ENCODE peak calls at places on chromosomes 13 and 19, in five cellular contexts. G is neural progenitor cell, K is epithelial cell of proximal tubule, B is choroid plexus epithelial cell, L is heart left ventricle. A is an unnamed sample.

GRCh38 chr19:47766359-47766620 is 12.2 kb upstream of the SELENOW start:
- DNase-seq in G (no peak), K (no peak), B (no peak), L (no peak), A (no peak)

GRCh38 chr19:33758541-33759013 is 38.1 kb upstream of the KCTD15 start:
- DNase-seq in G (no peak), K (peak; percentile 7), B (peak; percentile 29), L (no peak), A (no peak)

GRCh38 chr19:48554385-48555091 is 2.6 kb downstream of the SULT2B1 start:
- DNase-seq in G (peak; percentile 70), K (no peak), B (no peak), L (no peak), A (peak; percentile 73)

GRCh38 chr13:98528663-98529064 is 48.2 kb downstream of the STK24 start:
- DNase-seq in G (no peak), K (no peak), B (no peak), L (peak; percentile 64), A (no peak)

GRCh38 chr19:4061178-4061682 is 5.5 kb downstream of the ZBTB7A start:
- DNase-seq in G (no peak), K (no peak), B (no peak), L (peak; percentile 86), A (peak; percentile 81)

GRCh38 chr19:39916851-39917396 is 17.5 kb downstream of the FCGBP start:
- DNase-seq in G (no peak), K (no peak), B (peak; percentile 11), L (no peak), A (no peak)

GRCh38 chr19:789473-790052 is 7.7 kb upstream of the PTBP1 start:
- DNase-seq in G (peak; percentile 55), K (no peak), B (no peak), L (no peak), A (no peak)

GRCh38 chr13:37143901-37144300 is 38.4 kb upstream of the CSNK1A1L start:
- DNase-seq in G (no peak), K (no peak), B (peak; percentile 63), L (no peak), A (no peak)

GRCh38 chr13:60448907-60449510 is 52.0 kb downstream of the TDRD3 start:
- DNase-seq in G (peak; percentile 46), K (no peak), B (peak; percentile 84), L (no peak), A (no peak)

GRCh38 chr19:21835429-21835809 is 563 bp downstream of the ZNF43 start:
- DNase-seq in G (no peak), K (peak; percentile 6), B (no peak), L (no peak), A (no peak)

GRCh38 chr13:40271931-40272775 is 394.3 kb downstream of the FOXO1 start:
- DNase-seq in G (no peak), K (peak; percentile 44), B (peak; percentile 94), L (peak; percentile 87), A (no peak)

GRCh38 chr13:32261567-32261966 is 53.6 kb downstream of the ZAR1L start:
- DNase-seq in G (no peak), K (no peak), B (peak; percentile 94), L (peak; percentile 90), A (no peak)

GRCh38 chr19:46115396-46116109 is 8.9 kb downstream of the IGFL3 start:
- DNase-seq in G (no peak), K (peak; percentile 31), B (peak; percentile 77), L (no peak), A (no peak)

GRCh38 chr13:30841161-30841560 is 64.9 kb upstream of the MEDAG start:
- DNase-seq in G (no peak), K (no peak), B (peak; percentile 60), L (no peak), A (no peak)

GRCh38 chr13:36834299-36834698 is 15.3 kb downstream of the RFXAP start:
- DNase-seq in G (no peak), K (no peak), B (no peak), L (no peak), A (no peak)

GRCh38 chr19:37635076-37636056 is 19.9 kb downstream of the ZFP30 start:
- DNase-seq in G (no peak), K (no peak), B (peak; percentile 3), L (no peak), A (no peak)

GRCh38 chr13:74747186-74747955 is 613.2 kb upstream of the KLF12 start:
- DNase-seq in G (no peak), K (no peak), B (peak; percentile 35), L (no peak), A (no peak)

GRCh38 chr13:32427852-32428580 is at the start of gene N4BP2L1:
- DNase-seq in G (peak; percentile 25), K (no peak), B (peak; percentile 44), L (peak; percentile 75), A (no peak)

GRCh38 chr19:9128171-9128570 is 1.4 kb upstream of the OR7G3 start:
- DNase-seq in G (no peak), K (no peak), B (peak; percentile 64), L (no peak), A (peak; percentile 75)

GRCh38 chr19:43527860-43528622 is 1.0 kb upstream of the ETHE1 start:
- DNase-seq in G (no peak), K (no peak), B (no peak), L (peak; percentile 37), A (no peak)
- H3K4me3 ChIP-seq in G (no peak overlapping the region), K (peak overlapping the region; percentile 95), B (peak overlapping the region; percentile 17), L (peak overlapping the region; percentile 94), A (no peak overlapping the region)

DNA sequence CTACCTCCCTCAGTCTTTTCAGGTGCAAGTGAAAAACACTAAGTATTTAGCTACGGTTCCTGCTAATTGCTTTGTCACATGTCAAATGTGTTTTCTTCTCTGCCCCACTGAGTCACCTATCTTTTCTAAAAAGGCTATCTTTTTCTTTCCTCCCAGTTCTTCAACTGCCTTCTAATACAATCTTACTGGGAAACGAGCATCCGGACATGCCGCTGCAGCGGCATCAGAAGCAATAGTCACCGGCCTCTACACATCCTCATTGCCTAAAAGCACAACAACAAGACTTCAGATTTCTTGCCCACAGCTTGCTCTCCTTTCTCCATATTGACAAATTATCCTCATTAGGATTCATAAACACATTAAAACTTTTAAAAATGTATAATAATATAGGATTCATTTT is 1.2 kb downstream of the PCDH9 start:
- DNase-seq in G (no peak), K (no peak), B (peak; percentile 39), L (no peak), A (no peak)
- H3K4me3 ChIP-seq in G (peak overlapping the region; percentile 56), K (peak overlapping the region; percentile 86), B (peak overlapping the region; percentile 67), L (peak overlapping the region; percentile 82), A (no peak overlapping the region)

GRCh38 chr19:55642153-55643002 is 1.1 kb upstream of the ZNF581 start:
- DNase-seq in G (peak; percentile 57), K (no peak), B (peak; percentile 46), L (no peak), A (no peak)
- H3K4me3 ChIP-seq in G (peak overlapping the region; percentile 80), K (peak overlapping the region; percentile 85), B (peak overlapping the region; percentile 81), L (peak overlapping the region; percentile 98), A (peak overlapping the region; percentile 47)

GRCh38 chr13:44031555-44031954 is 151.9 kb downstream of the LACC1 start:
- DNase-seq in G (no peak), K (no peak), B (no peak), L (no peak), A (no peak)
- H3K4me3 ChIP-seq in G (no peak overlapping the region), K (no peak overlapping the region), B (no peak overlapping the region), L (no peak overlapping the region), A (no peak overlapping the region)

A was measured in RWPE2.